ENCODE peak calls at places on chromosomes 16 and 17, in five cellular contexts. One of them, this sample, is unnamed.

GRCh38 chr17:79089720-79090502 is 15.3 kb downstream of the ENGASE start:
- DNase-seq in T-helper 9 cell: no peak
- DNase-seq in Calu3: no peak
- DNase-seq in posterior cingulate gyrus: no peak
- DNase-seq in iris pigment epithelial cell: no peak
- DNase-seq in this sample: no peak

GRCh38 chr16:67268136-67268579 is 11.2 kb upstream of the PLEKHG4 start:
- DNase-seq in T-helper 9 cell: no peak
- DNase-seq in iris pigment epithelial cell: peak
- DNase-seq in posterior cingulate gyrus: no peak
- DNase-seq in Calu3: peak
- DNase-seq in this sample: no peak

GRCh38 chr16:27687605-27688004 is 137.7 kb downstream of the KATNIP start:
- DNase-seq in T-helper 9 cell: no peak
- DNase-seq in posterior cingulate gyrus: no peak
- DNase-seq in iris pigment epithelial cell: no peak
- DNase-seq in Calu3: no peak
- DNase-seq in this sample: no peak

GRCh38 chr16:80718480-80719220 is 85.7 kb downstream of the CDYL2 start:
- DNase-seq in posterior cingulate gyrus: no peak
- DNase-seq in T-helper 9 cell: no peak
- DNase-seq in iris pigment epithelial cell: peak
- DNase-seq in Calu3: peak
- DNase-seq in this sample: no peak

GRCh38 chr16:89924298-89924924 is 1.3 kb downstream of the TUBB3 start:
- DNase-seq in Calu3: peak
- DNase-seq in iris pigment epithelial cell: peak
- DNase-seq in T-helper 9 cell: no peak
- DNase-seq in posterior cingulate gyrus: no peak
- DNase-seq in this sample: peak

GRCh38 chr17:40778466-40778865 is 3.9 kb downstream of the KRT27 start:
- DNase-seq in posterior cingulate gyrus: no peak
- DNase-seq in Calu3: no peak
- DNase-seq in iris pigment epithelial cell: no peak
- DNase-seq in T-helper 9 cell: no peak
- DNase-seq in this sample: no peak

GRCh38 chr17:45248132-45248936 is 13.6 kb downstream of the SPATA32 start:
- DNase-seq in Calu3: peak
- DNase-seq in T-helper 9 cell: peak
- DNase-seq in iris pigment epithelial cell: no peak
- DNase-seq in posterior cingulate gyrus: peak
- DNase-seq in this sample: peak

GRCh38 chr16:2194166-2194834 is 2.1 kb downstream of the CASKIN1 start:
- DNase-seq in Calu3: peak
- DNase-seq in posterior cingulate gyrus: peak
- DNase-seq in iris pigment epithelial cell: peak
- DNase-seq in T-helper 9 cell: no peak
- DNase-seq in this sample: no peak

GRCh38 chr17:28747046-28747691 is 3.4 kb downstream of the TRAF4 start:
- DNase-seq in iris pigment epithelial cell: no peak
- DNase-seq in Calu3: peak
- DNase-seq in posterior cingulate gyrus: peak
- DNase-seq in T-helper 9 cell: no peak
- DNase-seq in this sample: no peak

GRCh38 chr17:69539781-69540319 is 125.4 kb downstream of the MAP2K6 start:
- DNase-seq in posterior cingulate gyrus: no peak
- DNase-seq in Calu3: no peak
- DNase-seq in iris pigment epithelial cell: peak
- DNase-seq in T-helper 9 cell: no peak
- DNase-seq in this sample: no peak

GRCh38 chr16:69253796-69254426 is 57.2 kb upstream of the VPS4A start:
- DNase-seq in posterior cingulate gyrus: no peak
- DNase-seq in T-helper 9 cell: no peak
- DNase-seq in iris pigment epithelial cell: peak
- DNase-seq in Calu3: no peak
- DNase-seq in this sample: no peak

GRCh38 chr17:36505171-36505570 is 18.7 kb downstream of the ZNHIT3 start:
- DNase-seq in T-helper 9 cell: no peak
- DNase-seq in posterior cingulate gyrus: no peak
- DNase-seq in iris pigment epithelial cell: no peak
- DNase-seq in Calu3: no peak
- DNase-seq in this sample: no peak

GRCh38 chr16:23420011-23420410 is 33.0 kb downstream of the COG7 start:
- DNase-seq in iris pigment epithelial cell: peak
- DNase-seq in posterior cingulate gyrus: no peak
- DNase-seq in T-helper 9 cell: no peak
- DNase-seq in Calu3: no peak
- DNase-seq in this sample: no peak

GRCh38 chr17:62732125-62732524 is 76.0 kb downstream of the MARCHF10 start:
- DNase-seq in iris pigment epithelial cell: no peak
- DNase-seq in T-helper 9 cell: no peak
- DNase-seq in posterior cingulate gyrus: no peak
- DNase-seq in Calu3: no peak
- DNase-seq in this sample: no peak

GRCh38 chr16:31063843-31064611 is 10.0 kb downstream of the ZNF668 start:
- DNase-seq in T-helper 9 cell: no peak
- DNase-seq in Calu3: no peak
- DNase-seq in iris pigment epithelial cell: no peak
- DNase-seq in posterior cingulate gyrus: no peak
- DNase-seq in this sample: no peak

GRCh38 chr16:2499454-2499853 is 14.3 kb upstream of the ATP6V0C start:
- DNase-seq in Calu3: no peak
- DNase-seq in T-helper 9 cell: no peak
- DNase-seq in iris pigment epithelial cell: no peak
- DNase-seq in posterior cingulate gyrus: no peak
- DNase-seq in this sample: no peak

GRCh38 chr17:68871447-68871846 is 83.7 kb downstream of the ABCA8 start:
- DNase-seq in Calu3: no peak
- DNase-seq in posterior cingulate gyrus: no peak
- DNase-seq in iris pigment epithelial cell: no peak
- DNase-seq in T-helper 9 cell: no peak
- DNase-seq in this sample: no peak

GRCh38 chr16:87305505-87306391 is 11.4 kb downstream of the C16orf95 start:
- DNase-seq in posterior cingulate gyrus: no peak
- DNase-seq in T-helper 9 cell: no peak
- DNase-seq in Calu3: peak
- DNase-seq in iris pigment epithelial cell: peak
- DNase-seq in this sample: no peak

GRCh38 chr17:79211061-79211770 is 136.6 kb downstream of the ENGASE start:
- DNase-seq in iris pigment epithelial cell: no peak
- DNase-seq in posterior cingulate gyrus: no peak
- DNase-seq in Calu3: no peak
- DNase-seq in T-helper 9 cell: no peak
- DNase-seq in this sample: no peak

GRCh38 chr17:73713136-73713535 is 68.9 kb upstream of the SDK2 start:
- DNase-seq in posterior cingulate gyrus: no peak
- DNase-seq in iris pigment epithelial cell: no peak
- DNase-seq in T-helper 9 cell: no peak
- DNase-seq in Calu3: no peak
- DNase-seq in this sample: no peak

GRCh38 chr17:29158515-29159275 is 21.5 kb downstream of the MYO18A start:
- DNase-seq in Calu3: peak
- DNase-seq in iris pigment epithelial cell: peak
- DNase-seq in posterior cingulate gyrus: no peak
- DNase-seq in T-helper 9 cell: no peak
- DNase-seq in this sample: no peak

GRCh38 chr17:19387921-19388521 is 1.0 kb upstream of the MFAP4 start:
- DNase-seq in Calu3: no peak
- DNase-seq in posterior cingulate gyrus: no peak
- DNase-seq in iris pigment epithelial cell: peak
- DNase-seq in T-helper 9 cell: no peak
- DNase-seq in this sample: no peak

GRCh38 chr16:1014771-1015495 is 33.4 kb downstream of the SOX8 start:
- DNase-seq in posterior cingulate gyrus: no peak
- DNase-seq in iris pigment epithelial cell: no peak
- DNase-seq in Calu3: no peak
- DNase-seq in T-helper 9 cell: no peak
- DNase-seq in this sample: no peak

GRCh38 chr17:78883533-78884131 is 19.4 kb downstream of the CEP295NL start:
- DNase-seq in iris pigment epithelial cell: peak
- DNase-seq in posterior cingulate gyrus: peak
- DNase-seq in T-helper 9 cell: no peak
- DNase-seq in Calu3: peak
- DNase-seq in this sample: no peak

GRCh38 chr16:30088237-30088831 is 3.4 kb downstream of the TBX6 start:
- DNase-seq in posterior cingulate gyrus: no peak
- DNase-seq in T-helper 9 cell: no peak
- DNase-seq in Calu3: no peak
- DNase-seq in iris pigment epithelial cell: no peak
- DNase-seq in this sample: no peak

GRCh38 chr17:4598776-4599504 is 14.6 kb downstream of the SMTNL2 start:
- DNase-seq in iris pigment epithelial cell: no peak
- DNase-seq in T-helper 9 cell: no peak
- DNase-seq in posterior cingulate gyrus: no peak
- DNase-seq in Calu3: no peak
- DNase-seq in this sample: no peak

GRCh38 chr16:12600536-12601256 is 203.0 kb downstream of the CPPED1 start:
- DNase-seq in iris pigment epithelial cell: no peak
- DNase-seq in Calu3: no peak
- DNase-seq in T-helper 9 cell: no peak
- DNase-seq in posterior cingulate gyrus: no peak
- DNase-seq in this sample: no peak

GRCh38 chr17:42050360-42051012 is at the start of gene C17orf113:
- DNase-seq in iris pigment epithelial cell: no peak
- DNase-seq in posterior cingulate gyrus: peak
- DNase-seq in Calu3: peak
- DNase-seq in T-helper 9 cell: peak
- DNase-seq in this sample: peak

GRCh38 chr17:50945779-50946222 is 79.6 kb upstream of the TOB1 start:
- DNase-seq in iris pigment epithelial cell: no peak
- DNase-seq in Calu3: no peak
- DNase-seq in posterior cingulate gyrus: no peak
- DNase-seq in T-helper 9 cell: no peak
- DNase-seq in this sample: no peak

GRCh38 chr16:2159052-2159838 is 3.7 kb downstream of the TRAF7 start:
- DNase-seq in Calu3: no peak
- DNase-seq in iris pigment epithelial cell: peak
- DNase-seq in posterior cingulate gyrus: peak
- DNase-seq in T-helper 9 cell: no peak
- DNase-seq in this sample: no peak

GRCh38 chr16:4743217-4743897 is 9.0 kb downstream of the DNAAF8 start:
- DNase-seq in posterior cingulate gyrus: no peak
- DNase-seq in iris pigment epithelial cell: no peak
- DNase-seq in Calu3: no peak
- DNase-seq in T-helper 9 cell: no peak
- DNase-seq in this sample: no peak

GRCh38 chr17:81153340-81153803 is 11.9 kb upstream of the PVALEF start:
- DNase-seq in Calu3: no peak
- DNase-seq in posterior cingulate gyrus: peak
- DNase-seq in iris pigment epithelial cell: peak
- DNase-seq in T-helper 9 cell: no peak
- DNase-seq in this sample: no peak

GRCh38 chr17:1275205-1275961 is 4.1 kb upstream of the TRARG1 start:
- DNase-seq in T-helper 9 cell: no peak
- DNase-seq in Calu3: no peak
- DNase-seq in iris pigment epithelial cell: no peak
- DNase-seq in posterior cingulate gyrus: no peak
- DNase-seq in this sample: no peak

GRCh38 chr16:86078121-86078600 is 179.2 kb downstream of the IRF8 start:
- DNase-seq in T-helper 9 cell: no peak
- DNase-seq in posterior cingulate gyrus: no peak
- DNase-seq in iris pigment epithelial cell: no peak
- DNase-seq in Calu3: no peak
- DNase-seq in this sample: no peak

GRCh38 chr16:85750021-85750826 is 672 bp downstream of the C16orf74 start:
- DNase-seq in posterior cingulate gyrus: no peak
- DNase-seq in iris pigment epithelial cell: peak
- DNase-seq in Calu3: no peak
- DNase-seq in T-helper 9 cell: no peak
- DNase-seq in this sample: no peak